ENCODE peak calls at places on chromosomes 5 and 9, in six cellular contexts. J is neuronal stem cell, B is IMR-90, Z is mesenchymal stem cell, O is H1, P is trophoblast cell. W is an unnamed sample.

GRCh38 chr9:10983251-10983650 is 370.4 kb upstream of the PTPRD start:
- DNase-seq in J (no peak), B (no peak), Z (no peak), O (no peak), P (no peak), W (no peak)

GRCh38 chr9:112772215-112772509 is 21.6 kb downstream of the SNX30 start:
- DNase-seq in J (no peak), B (no peak), Z (no peak), O (no peak), P (no peak), W (peak)

GRCh38 chr5:137791803-137792202 is 37.6 kb upstream of the HNRNPA0 start:
- DNase-seq in J (no peak), B (no peak), Z (no peak), O (no peak), P (no peak), W (no peak)

GRCh38 chr9:76665458-76665857 is 98.8 kb upstream of the PCA3 start:
- DNase-seq in J (no peak), B (no peak), Z (no peak), O (no peak), P (no peak), W (no peak)

GRCh38 chr5:151864349-151864748 is 60.3 kb downstream of the GLRA1 start:
- DNase-seq in J (no peak), B (no peak), Z (no peak), O (no peak), P (no peak), W (peak)

GRCh38 chr9:117763314-117763713 is 59.1 kb downstream of the TLR4 start:
- DNase-seq in J (no peak), B (no peak), Z (peak), O (no peak), P (peak), W (peak)

GRCh38 chr9:134315716-134316443 is 10.4 kb upstream of the RXRA start:
- DNase-seq in J (no peak), B (no peak), Z (no peak), O (no peak), P (no peak), W (no peak)

GRCh38 chr5:91468643-91469422 is 85.7 kb upstream of the ARRDC3 start:
- DNase-seq in J (no peak), B (no peak), Z (peak), O (no peak), P (peak), W (no peak)

GRCh38 chr5:160629007-160629402 is 207.3 kb downstream of the PTTG1 start:
- DNase-seq in J (no peak), B (no peak), Z (no peak), O (no peak), P (no peak), W (no peak)

GRCh38 chr9:36961568-36962360 is 72.3 kb downstream of the PAX5 start:
- DNase-seq in J (no peak), B (no peak), Z (no peak), O (peak), P (no peak), W (peak)

GRCh38 chr9:15349892-15350761 is 43.1 kb upstream of the TTC39B start:
- DNase-seq in J (no peak), B (peak), Z (no peak), O (no peak), P (no peak), W (no peak)

GRCh38 chr5:17182494-17182893 is 34.9 kb upstream of the BASP1 start:
- DNase-seq in J (no peak), B (peak), Z (peak), O (no peak), P (peak), W (no peak)

GRCh38 chr9:133566382-133566781 is 31.9 kb downstream of the ADAMTSL2 start:
- DNase-seq in J (no peak), B (no peak), Z (no peak), O (no peak), P (no peak), W (no peak)

GRCh38 chr5:142356716-142357468 is 32.1 kb upstream of the SPRY4 start:
- DNase-seq in J (peak), B (peak), Z (peak), O (peak), P (peak), W (peak)
- H2BK120ac ChIP-seq in J (peak), B (peak), Z (peak), O (peak), P (peak), W (peak)

GRCh38 chr9:6715755-6716643 is 41.8 kb upstream of the KDM4C start:
- DNase-seq in J (no peak), B (no peak), Z (no peak), O (no peak), P (peak), W (no peak)

GRCh38 chr9:6712041-6712440 is 45.7 kb upstream of the KDM4C start:
- DNase-seq in J (no peak), B (no peak), Z (no peak), O (no peak), P (no peak), W (no peak)

GRCh38 chr9:6714176-6714575 is 43.6 kb upstream of the KDM4C start:
- DNase-seq in J (no peak), B (no peak), Z (no peak), O (no peak), P (peak), W (no peak)

GRCh38 chr9:6711403-6711802 is 46.4 kb upstream of the KDM4C start:
- DNase-seq in J (no peak), B (peak), Z (peak), O (no peak), P (no peak), W (no peak)

GRCh38 chr9:6716766-6717165 is 41.0 kb upstream of the KDM4C start:
- DNase-seq in J (no peak), B (no peak), Z (no peak), O (no peak), P (no peak), W (no peak)
- H3K4me3 ChIP-seq in J (no peak), B (no peak), Z (no peak), O (no peak), P (no peak), W (no peak)

GRCh38 chr9:75106856-75107255 is 18.5 kb downstream of the OSTF1 start:
- DNase-seq in J (no peak), B (no peak), Z (no peak), O (no peak), P (no peak), W (no peak)
- H3K18ac ChIP-seq in J (no peak), B (no peak), Z (no peak), O (no peak), P (no peak), W (no peak)

DNA sequence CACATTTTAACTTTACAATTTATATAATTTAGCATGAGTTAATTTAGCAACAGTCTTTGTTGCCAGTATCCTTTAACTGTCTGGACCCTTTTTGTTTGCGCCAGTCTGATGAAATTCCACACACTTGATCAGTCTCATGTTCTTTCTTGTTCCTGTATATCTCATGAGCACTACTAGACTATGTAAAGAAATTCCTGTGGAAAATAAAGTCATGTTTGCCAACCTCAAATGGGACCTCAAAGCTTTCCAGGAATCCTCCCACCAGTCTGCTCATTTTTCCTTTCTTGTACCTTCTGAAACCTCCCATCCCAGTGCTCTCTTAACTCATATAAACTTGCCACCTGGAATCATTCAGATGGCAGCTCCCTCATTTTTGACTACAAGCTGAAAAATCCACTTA is 8.0 kb downstream of the DMXL1 start:
- DNase-seq in J (no peak), B (peak), Z (peak), O (no peak), P (no peak), W (no peak)
- H2BK120ac ChIP-seq in J (no peak), B (no peak), Z (no peak), O (peak), P (no peak), W (no peak)

GRCh38 chr5:171762841-171763408 is 22.7 kb upstream of the SMIM23 start:
- DNase-seq in J (no peak), B (no peak), Z (no peak), O (no peak), P (no peak), W (no peak)
- H3K4me3 ChIP-seq in J (no peak), B (no peak), Z (no peak), O (no peak), P (no peak), W (no peak)

DNA sequence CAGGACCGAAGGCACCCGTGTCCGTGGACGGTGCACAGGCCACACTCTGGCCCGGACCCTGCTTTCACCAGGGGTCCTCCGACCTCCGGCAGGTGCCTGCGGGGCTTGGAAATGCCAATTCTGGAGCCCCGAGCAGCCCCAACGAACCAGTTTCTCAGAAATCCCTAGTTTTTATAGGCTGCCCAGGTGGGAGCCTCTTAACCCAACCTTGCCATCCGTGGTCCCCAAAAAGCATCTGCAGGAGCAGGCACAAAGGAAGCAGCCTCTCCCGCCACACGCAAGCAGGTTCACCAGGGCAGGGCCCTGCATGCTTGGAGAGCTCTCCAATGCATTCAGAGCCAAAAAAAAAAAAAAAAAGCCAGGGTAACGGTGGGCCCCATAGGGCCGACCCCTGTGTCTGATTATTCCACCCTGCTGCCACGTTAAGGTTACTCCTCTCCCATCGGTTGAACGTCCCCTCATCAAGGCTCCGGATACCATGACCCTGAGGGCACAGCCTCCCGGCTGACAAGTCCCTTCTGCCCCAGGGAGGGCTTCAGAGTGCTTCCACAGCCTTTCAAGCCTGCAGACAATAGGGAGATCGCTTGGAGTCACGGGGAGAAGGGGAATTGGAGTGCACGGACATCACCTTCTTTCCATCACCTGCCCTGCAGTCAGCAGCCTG is 796 bp upstream of the TPRN start:
- DNase-seq in J (no peak), B (no peak), Z (no peak), O (peak), P (no peak), W (peak)
- H3K18ac ChIP-seq in J (peak), B (no peak), Z (peak), O (peak), P (peak), W (peak)

DNA sequence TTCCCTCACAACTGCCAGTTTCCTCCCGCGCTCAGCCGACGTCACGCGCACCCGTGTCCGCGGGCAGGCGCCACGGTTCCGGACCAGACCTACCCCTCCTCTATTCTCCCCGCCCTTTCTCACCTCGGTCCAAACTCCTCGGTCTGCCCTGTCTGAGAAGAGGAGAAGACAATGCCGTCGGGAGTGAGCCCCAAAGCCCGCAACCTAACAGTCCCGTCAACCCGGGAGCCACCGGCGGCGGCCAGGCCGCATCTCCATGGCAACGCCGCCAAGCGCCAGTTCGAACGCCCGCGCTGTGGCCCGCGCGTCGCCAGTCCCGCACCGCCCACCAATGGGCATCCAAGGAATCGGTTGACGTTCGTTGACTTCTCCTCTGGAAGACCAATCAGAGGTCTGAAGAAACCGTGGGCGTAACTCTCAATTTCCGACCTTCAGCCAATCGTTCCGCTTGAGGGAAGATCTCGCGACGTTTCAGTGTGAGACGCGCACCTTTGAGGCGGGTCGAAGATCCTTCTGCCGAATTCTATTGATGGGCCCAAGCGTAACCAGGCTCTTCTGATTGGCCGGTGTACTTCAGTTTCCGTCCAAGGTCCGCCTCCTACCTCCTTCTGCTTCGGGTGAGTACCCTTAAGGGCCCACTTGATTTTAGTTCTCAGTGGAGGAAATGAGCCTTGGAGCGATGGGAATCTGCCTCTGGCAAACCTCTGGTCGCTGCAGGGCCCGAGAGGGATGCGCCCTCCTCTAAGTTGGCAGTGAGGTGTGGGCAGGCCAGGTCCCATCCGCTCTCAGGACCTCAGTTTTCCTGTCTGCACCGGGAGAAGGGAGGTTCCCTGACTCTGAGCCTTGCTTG is at the start of the genes KIF24 and NUDT2:
- DNase-seq in J (peak), B (peak), Z (peak), O (peak), P (peak), W (peak)
- H2BK120ac ChIP-seq in J (peak), B (peak), Z (no peak), O (no peak), P (peak), W (no peak)

GRCh38 chr9:130023147-130023787 is 19.7 kb downstream of the FNBP1 start:
- DNase-seq in J (no peak), B (no peak), Z (no peak), O (no peak), P (peak), W (peak)
- H3K4me3 ChIP-seq in J (no peak), B (no peak), Z (no peak), O (no peak), P (no peak), W (no peak)

W was measured in mesendoderm.